ENCODE peak calls at places on chromosomes 13 and 19, in five cellular contexts. H is kidney, O is RWPE1, T is fibroblast of mammary gland, L is psoas muscle. Y is an unnamed sample.

GRCh38 chr13:101626925-101627555 is 174.6 kb downstream of the ITGBL1 start:
- DNase-seq in T (no peak), O (no peak), H (no peak), L (no peak), Y (no peak)

GRCh38 chr13:33464345-33464744 is 178.8 kb upstream of the STARD13 start:
- DNase-seq in H (no peak), O (no peak), T (no peak), L (no peak), Y (no peak)

GRCh38 chr19:33444993-33445751 is 71.7 kb downstream of the CEBPG start:
- DNase-seq in L (peak), O (no peak), H (peak), T (peak), Y (no peak)

GRCh38 chr13:28849441-28849840 is 29.3 kb downstream of the MTUS2 start:
- DNase-seq in O (no peak), H (no peak), T (no peak), L (no peak), Y (no peak)

GRCh38 chr19:13215572-13216380 is 65.6 kb downstream of the IER2 start:
- DNase-seq in O (peak), L (no peak), T (peak), H (no peak), Y (peak)

GRCh38 chr13:63010072-63010658 is 1594.5 kb upstream of the PCDH20 start:
- DNase-seq in L (no peak), H (no peak), T (no peak), O (no peak), Y (no peak)

GRCh38 chr19:41366089-41366488 is 2.1 kb upstream of the B9D2 start:
- DNase-seq in T (no peak), L (no peak), O (no peak), H (no peak), Y (no peak)

GRCh38 chr13:68261105-68261504 is 1031.0 kb upstream of the PCDH9 start:
- DNase-seq in L (no peak), O (no peak), T (no peak), H (no peak), Y (no peak)

GRCh38 chr19:53696951-53697350 is 65.2 kb downstream of the DPRX start:
- DNase-seq in O (no peak), H (no peak), L (no peak), T (peak), Y (peak)

GRCh38 chr19:40285353-40286234 is 449 bp upstream of the AKT2 start:
- DNase-seq in O (peak), T (peak), L (peak), H (peak), Y (peak)
- TF ChIP-seq CTCF in O (no peak), T (no peak), L (no peak), H (no peak), Y (no peak)

GRCh38 chr19:10566658-10567410 is 1.0 kb upstream of the KRI1 start:
- DNase-seq in H (peak), T (no peak), O (no peak), L (peak), Y (no peak)

GRCh38 chr19:10567696-10568443 is 909 bp downstream of the CDKN2D start:
- DNase-seq in L (no peak), T (no peak), H (no peak), O (no peak), Y (no peak)

GRCh38 chr19:10566408-10566657 is 523 bp upstream of the KRI1 start:
- DNase-seq in T (no peak), L (no peak), H (no peak), O (no peak), Y (no peak)

GRCh38 chr19:10568826-10569651 is at the start of gene CDKN2D:
- DNase-seq in T (peak), H (peak), O (peak), L (peak), Y (peak)

DNA sequence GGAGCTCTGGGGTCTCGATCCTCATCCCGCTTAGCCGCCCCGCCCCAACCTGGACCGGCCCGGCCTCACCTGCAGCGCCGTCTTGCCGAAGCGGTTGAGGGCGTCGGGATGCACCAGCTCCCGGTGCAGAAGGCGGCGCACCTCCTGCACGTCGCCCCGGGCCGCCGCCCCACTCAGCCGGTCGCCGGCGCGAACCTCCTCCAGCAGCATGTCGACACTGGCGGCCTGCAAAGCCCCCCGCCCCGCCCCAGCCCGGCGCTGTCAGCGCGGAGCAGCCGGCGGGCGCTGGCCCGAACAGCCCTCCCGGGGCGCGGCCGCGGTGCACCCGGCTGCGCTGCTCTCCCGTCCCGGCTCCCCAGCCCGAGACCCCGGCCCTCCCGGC is 344 bp downstream of the CDKN2D start:
- DNase-seq in H (peak), L (no peak), T (no peak), O (no peak), Y (no peak)
- TF ChIP-seq CTCF in H (no peak), L (no peak), T (no peak), O (no peak), Y (no peak)

GRCh38 chr19:57477191-57478008 is at the start of gene ZNF772:
- DNase-seq in H (peak), L (peak), O (peak), T (peak), Y (peak)

DNA sequence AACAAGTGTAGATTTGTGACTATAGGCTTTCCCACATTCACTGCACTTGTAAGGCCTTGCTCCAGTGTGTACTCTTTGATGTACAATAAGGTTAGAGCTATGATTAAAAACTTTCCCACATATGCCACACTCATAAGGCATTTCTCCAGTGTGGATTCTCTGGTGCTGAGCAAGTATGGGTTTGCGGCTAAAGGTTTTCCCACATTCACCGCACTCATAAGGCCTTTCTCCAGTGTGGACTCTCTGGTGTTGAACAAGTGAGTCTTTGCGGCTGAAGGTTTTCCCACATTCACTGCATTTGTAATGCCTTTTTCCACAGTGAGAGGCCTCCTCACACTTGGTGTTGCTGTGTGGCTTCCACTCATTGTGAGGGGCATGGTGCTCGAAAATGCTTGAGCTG is 3.7 kb downstream of the ZNF772 start:
- DNase-seq in O (no peak), T (peak), H (no peak), L (no peak), Y (peak)
- TF ChIP-seq CTCF in O (no peak), T (no peak), H (no peak), L (no peak), Y (no peak)

GRCh38 chr13:38702609-38703008 is 15.7 kb downstream of the FREM2 start:
- DNase-seq in O (no peak), T (no peak), H (no peak), L (no peak), Y (no peak)

GRCh38 chr13:38703255-38703654 is 16.4 kb downstream of the FREM2 start:
- DNase-seq in H (no peak), T (no peak), L (no peak), O (no peak), Y (no peak)

GRCh38 chr13:38707433-38707832 is 20.6 kb downstream of the FREM2 start:
- DNase-seq in T (no peak), O (no peak), L (no peak), H (no peak), Y (no peak)

DNA sequence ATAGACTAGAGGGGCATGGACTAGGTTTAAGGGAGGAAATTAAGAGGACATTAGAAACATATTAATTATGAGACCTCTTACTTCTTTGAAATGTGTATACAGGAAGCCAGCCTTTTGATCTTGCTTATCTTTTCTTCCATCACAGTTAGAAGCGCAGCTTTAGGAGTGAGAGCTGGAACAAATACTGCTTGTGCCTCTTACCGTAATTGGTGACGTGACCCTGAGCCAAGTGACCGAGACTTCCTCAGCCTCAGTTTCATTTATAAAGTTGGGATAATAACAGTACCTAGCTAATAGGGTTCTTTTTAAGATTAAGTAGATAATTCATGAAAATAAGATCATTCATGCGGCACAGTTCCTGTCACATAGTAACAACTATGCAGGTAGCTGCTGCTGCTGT is 18.5 kb downstream of the FREM2 start:
- DNase-seq in O (no peak), H (no peak), T (no peak), L (no peak), Y (no peak)
- TF ChIP-seq CTCF in O (no peak), H (no peak), T (no peak), L (no peak), Y (no peak)